ENCODE peak calls at places on chromosomes 16 and 17, in six cellular contexts. E is H9, Z is IMR-90, T is mesendoderm, M is H1, D is mesenchymal stem cell. G is an unnamed sample.

GRCh38 chr17:48723555-48724239 is 712 bp downstream of the PRAC2 start:
- DNase-seq in E (peak), Z (no peak), T (peak), M (no peak), D (peak), G (no peak)

GRCh38 chr16:17424771-17425170 is 46.0 kb downstream of the XYLT1 start:
- DNase-seq in E (no peak), Z (no peak), T (no peak), M (no peak), D (no peak), G (no peak)

GRCh38 chr17:50331085-50331791 is 14.7 kb upstream of the XYLT2 start:
- DNase-seq in E (no peak), Z (peak), T (no peak), M (no peak), D (no peak), G (no peak)

GRCh38 chr16:2743007-2743810 is 9.2 kb upstream of the SRRM2 start:
- DNase-seq in E (no peak), Z (no peak), T (no peak), M (no peak), D (no peak), G (no peak)

GRCh38 chr16:8850279-8850885 is 18.4 kb downstream of the CARHSP1 start:
- DNase-seq in E (peak), Z (peak), T (no peak), M (no peak), D (peak), G (no peak)

GRCh38 chr16:57756424-57757325 is 21.1 kb downstream of the KATNB1 start:
- DNase-seq in E (peak), Z (no peak), T (no peak), M (no peak), D (no peak), G (no peak)

GRCh38 chr16:3881499-3881995 is 1.0 kb upstream of the CREBBP start:
- DNase-seq in E (peak), Z (no peak), T (peak), M (no peak), D (no peak), G (no peak)

GRCh38 chr16:14530046-14530445 is 100.0 kb downstream of the PARN start:
- DNase-seq in E (no peak), Z (no peak), T (no peak), M (no peak), D (no peak), G (no peak)

GRCh38 chr17:50604470-50604869 is 30.2 kb upstream of the ABCC3 start:
- DNase-seq in E (peak), Z (peak), T (no peak), M (no peak), D (peak), G (no peak)

GRCh38 chr17:20074001-20074400 is 64.8 kb downstream of the SPECC1 start:
- DNase-seq in E (no peak), Z (no peak), T (no peak), M (no peak), D (no peak), G (no peak)

GRCh38 chr17:2057130-2057713 is 2.3 kb downstream of the HIC1 start:
- DNase-seq in E (no peak), Z (no peak), T (peak), M (no peak), D (peak), G (no peak)

GRCh38 chr16:64152010-64152767 is 969.7 kb downstream of the CDH11 start:
- DNase-seq in E (no peak), Z (no peak), T (no peak), M (no peak), D (no peak), G (no peak)

GRCh38 chr17:57874434-57875108 is 24.7 kb upstream of the MRPS23 start:
- DNase-seq in E (peak), Z (peak), T (peak), M (peak), D (peak), G (peak)

GRCh38 chr16:76910931-76911330 is 280.1 kb upstream of the MON1B start:
- DNase-seq in E (no peak), Z (peak), T (no peak), M (no peak), D (peak), G (no peak)

GRCh38 chr17:65886240-65886639 is 305.7 kb downstream of the CEP112 start:
- DNase-seq in E (no peak), Z (peak), T (no peak), M (no peak), D (no peak), G (no peak)

GRCh38 chr16:81861503-81861902 is 82.4 kb downstream of the PLCG2 start:
- DNase-seq in E (no peak), Z (no peak), T (no peak), M (no peak), D (no peak), G (no peak)

GRCh38 chr16:84144301-84144858 is 597 bp downstream of the HSDL1 start:
- DNase-seq in E (no peak), Z (peak), T (peak), M (no peak), D (peak), G (no peak)

GRCh38 chr16:17134586-17134985 is 336.2 kb downstream of the XYLT1 start:
- DNase-seq in E (no peak), Z (no peak), T (no peak), M (no peak), D (no peak), G (no peak)

GRCh38 chr16:88781140-88782077 is 3.6 kb downstream of the PIEZO1 start:
- DNase-seq in E (no peak), Z (no peak), T (no peak), M (no peak), D (no peak), G (no peak)

GRCh38 chr17:72930031-72930430 is 162.5 kb downstream of the SLC39A11 start:
- DNase-seq in E (no peak), Z (no peak), T (no peak), M (no peak), D (no peak), G (no peak)

GRCh38 chr17:1460233-1460632 is 4.2 kb upstream of the CRK start:
- DNase-seq in E (no peak), Z (no peak), T (no peak), M (no peak), D (no peak), G (no peak)

GRCh38 chr17:43536236-43537088 is 9.7 kb downstream of the ETV4 start:
- DNase-seq in E (peak), Z (peak), T (peak), M (no peak), D (peak), G (no peak)

GRCh38 chr17:51054748-51055147 is 65.9 kb downstream of the SPAG9 start:
- DNase-seq in E (no peak), Z (no peak), T (no peak), M (no peak), D (no peak), G (no peak)

GRCh38 chr17:44363613-44364159 is at the start of gene FAM171A2:
- DNase-seq in E (peak), Z (peak), T (peak), M (no peak), D (peak), G (peak)

GRCh38 chr17:7280519-7281073 is 922 bp upstream of the SLC2A4 start:
- DNase-seq in E (peak), Z (peak), T (peak), M (peak), D (peak), G (peak)

DNA sequence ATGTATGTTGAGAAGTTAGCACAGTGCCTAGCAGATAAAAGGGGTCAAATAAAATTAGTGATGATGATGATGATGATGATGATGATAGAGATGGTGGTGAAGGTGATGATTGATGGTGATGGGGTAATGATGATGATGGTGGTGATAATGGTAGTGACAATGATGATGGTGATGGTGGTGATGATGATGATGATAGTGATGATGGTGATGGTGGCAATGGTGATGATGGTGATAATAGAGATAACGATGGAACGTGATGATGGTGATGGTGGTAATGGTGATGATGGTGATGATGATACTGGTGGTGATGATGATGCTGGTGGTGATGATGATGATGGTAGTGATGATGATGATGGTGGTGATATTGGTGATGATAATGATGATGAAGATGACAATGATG is 223.7 kb downstream of the FOXL1 start:
- DNase-seq in E (no peak), Z (no peak), T (no peak), M (no peak), D (no peak), G (no peak)
- H2BK15ac ChIP-seq in E (no peak), Z (no peak), T (no peak), M (no peak), D (no peak), G (no peak)

DNA sequence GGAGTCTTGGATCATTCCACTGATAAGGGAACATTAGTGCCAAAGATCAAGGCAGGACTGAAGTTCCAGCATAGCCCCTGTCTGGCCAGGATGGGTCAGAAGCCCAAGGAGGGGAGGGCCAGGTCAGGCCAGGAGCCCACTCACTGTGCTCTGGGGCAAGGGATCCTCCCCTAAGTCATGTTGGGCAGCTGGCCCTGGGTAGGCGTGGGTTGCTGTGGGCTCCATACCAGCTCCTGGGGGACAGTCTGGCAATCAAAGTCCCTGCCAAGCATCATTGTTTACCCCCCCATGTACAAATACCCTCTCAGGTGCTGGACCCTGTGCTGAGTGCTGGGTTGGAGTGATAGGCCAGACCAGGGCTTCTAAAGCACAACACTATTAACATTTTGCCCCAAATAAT is 130.5 kb downstream of the IRX5 start:
- DNase-seq in E (no peak), Z (no peak), T (no peak), M (no peak), D (no peak), G (no peak)
- H2BK15ac ChIP-seq in E (no peak), Z (no peak), T (no peak), M (no peak), D (no peak), G (no peak)

DNA sequence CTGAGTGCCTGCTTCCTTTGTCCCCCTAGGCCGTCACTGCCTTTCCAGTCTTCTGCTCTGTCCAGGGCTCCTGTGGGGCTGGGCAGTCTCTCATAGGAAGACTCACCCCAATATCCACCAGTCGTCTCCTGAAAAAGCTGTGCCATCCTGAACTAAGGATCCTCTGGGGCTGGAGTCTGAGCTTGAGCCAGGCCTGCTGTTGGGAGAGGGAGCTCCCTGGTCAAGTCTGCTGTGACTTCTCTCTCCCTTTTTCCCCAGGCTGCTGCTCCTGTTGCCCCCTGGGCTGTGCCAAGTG is 973 bp downstream of the MT1H start:
- DNase-seq in E (no peak), Z (no peak), T (no peak), M (no peak), D (no peak), G (no peak)
- H2BK15ac ChIP-seq in E (no peak), Z (no peak), T (no peak), M (no peak), D (no peak), G (no peak)

GRCh38 chr17:81939218-81939617 is 2.1 kb upstream of the PYCR1 start:
- DNase-seq in E (no peak), Z (no peak), T (no peak), M (no peak), D (no peak), G (no peak)

GRCh38 chr17:81940538-81941483 is 3.7 kb upstream of the PYCR1 start:
- DNase-seq in E (no peak), Z (no peak), T (no peak), M (no peak), D (no peak), G (no peak)

GRCh38 chr17:81942167-81942553 is 4.9 kb downstream of the MYADML2 start:
- DNase-seq in E (no peak), Z (no peak), T (no peak), M (no peak), D (no peak), G (no peak)

GRCh38 chr17:81941484-81942166 is 4.5 kb upstream of the PYCR1 start:
- DNase-seq in E (peak), Z (no peak), T (no peak), M (no peak), D (no peak), G (no peak)

GRCh38 chr17:81939881-81940385 is 2.8 kb upstream of the PYCR1 start:
- DNase-seq in E (no peak), Z (no peak), T (no peak), M (no peak), D (no peak), G (no peak)
- H2BK15ac ChIP-seq in E (no peak), Z (no peak), T (no peak), M (peak), D (no peak), G (peak)

GRCh38 chr17:10072086-10072485 is 126.3 kb downstream of the GAS7 start:
- DNase-seq in E (no peak), Z (no peak), T (no peak), M (no peak), D (no peak), G (no peak)
- H2BK15ac ChIP-seq in E (no peak), Z (no peak), T (no peak), M (no peak), D (no peak), G (no peak)

GRCh38 chr16:53529529-53529928 is 26.5 kb upstream of the AKTIP start:
- DNase-seq in E (no peak), Z (no peak), T (no peak), M (no peak), D (no peak), G (no peak)
- H2BK15ac ChIP-seq in E (no peak), Z (no peak), T (no peak), M (no peak), D (no peak), G (no peak)

DNA sequence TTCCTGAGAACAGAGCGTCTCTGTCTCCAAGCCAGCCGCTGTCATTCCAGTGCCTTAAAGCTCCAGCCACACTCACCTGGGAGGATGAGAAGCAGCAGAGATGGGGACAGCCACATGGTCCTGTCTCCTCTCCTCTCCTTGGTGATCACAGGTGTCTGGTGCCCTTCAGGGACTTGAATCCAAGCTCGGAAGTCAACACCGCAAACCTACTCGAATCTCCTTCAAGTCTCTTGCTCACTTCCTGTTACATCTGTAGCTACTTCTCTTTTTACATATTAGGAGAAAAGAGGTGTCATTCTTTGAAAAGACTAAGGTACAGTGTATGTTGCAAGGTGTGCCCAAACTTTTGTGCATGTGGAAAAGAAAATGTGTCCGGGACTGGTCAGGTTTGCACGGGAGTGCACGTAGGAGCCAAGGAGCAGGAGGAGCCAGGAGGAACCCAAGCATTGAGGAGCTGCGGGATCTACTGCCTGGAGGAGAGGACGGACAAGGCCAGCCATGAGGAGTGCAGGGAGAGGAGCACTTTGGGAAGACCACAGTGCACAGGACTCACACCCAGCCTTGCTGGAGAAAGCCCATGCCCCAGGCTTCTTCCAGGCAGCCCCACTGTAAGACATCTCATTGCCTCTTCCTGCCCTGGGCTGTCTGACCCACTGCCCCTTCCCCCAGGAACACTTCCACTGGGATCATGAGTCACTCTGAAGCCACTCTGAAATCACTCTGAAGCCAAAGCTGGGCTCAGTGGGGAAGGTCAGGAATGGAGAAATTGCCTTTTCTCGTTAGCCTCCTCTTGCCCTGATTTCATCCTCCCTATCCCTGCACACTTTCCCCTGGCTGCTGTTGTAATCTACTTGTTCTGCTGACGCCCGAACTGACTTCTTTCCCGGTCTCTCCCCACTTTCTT is at the start of gene CD300LD:
- DNase-seq in E (no peak), Z (no peak), T (no peak), M (no peak), D (no peak), G (no peak)
- H2BK15ac ChIP-seq in E (no peak), Z (no peak), T (no peak), M (no peak), D (no peak), G (no peak)

GRCh38 chr17:8332128-8332527 is 7.5 kb upstream of the ODF4 start:
- DNase-seq in E (no peak), Z (no peak), T (no peak), M (no peak), D (no peak), G (no peak)
- H2BK15ac ChIP-seq in E (no peak), Z (no peak), T (no peak), M (no peak), D (no peak), G (no peak)